ENCODE peak calls at places on chromosomes 7 and 10, in eight cellular contexts. W, J, K, B, N, O, A and P are unnamed samples.

GRCh38 chr7:131381069-131381838 is 53.6 kb downstream of the MKLN1 start:
- DNase-seq in A (no peak), N (no peak), O (no peak), B (no peak), W (no peak), J (peak; percentile 64), K (no peak), P (no peak)

GRCh38 chr10:132237871-132238270 is 51.1 kb downstream of the DPYSL4 start:
- DNase-seq in O (no peak), K (peak; percentile 10), N (peak; percentile 42), B (no peak), W (no peak), A (no peak), J (no peak), P (no peak)

GRCh38 chr10:66931949-66932343 is 6.1 kb downstream of the LRRTM3 start:
- DNase-seq in N (no peak), W (no peak), A (no peak), B (no peak), J (no peak), K (no peak), O (no peak), P (no peak)

GRCh38 chr7:132455306-132455705 is 121.0 kb downstream of the PLXNA4 start:
- DNase-seq in O (no peak), B (no peak), A (no peak), W (no peak), K (no peak), N (no peak), J (no peak), P (no peak)

GRCh38 chr7:7331523-7331922 is 149.2 kb downstream of the C1GALT1 start:
- DNase-seq in K (no peak), O (no peak), A (no peak), J (no peak), W (no peak), B (no peak), N (no peak), P (no peak)

GRCh38 chr10:78314651-78315050 is 281.0 kb downstream of the RPS24 start:
- DNase-seq in K (no peak), A (no peak), W (no peak), O (no peak), B (no peak), N (no peak), J (no peak), P (no peak)

GRCh38 chr7:37947840-37948198 is 27.4 kb downstream of the EPDR1 start:
- DNase-seq in O (no peak), A (no peak), J (no peak), W (no peak), B (no peak), K (no peak), N (no peak), P (no peak)

GRCh38 chr7:120792091-120792860 is 65.7 kb downstream of the TSPAN12 start:
- DNase-seq in K (peak; percentile 79), J (peak; percentile 39), N (peak; percentile 74), B (peak; percentile 72), A (peak; percentile 90), W (peak; percentile 77), O (peak; percentile 71), P (peak; percentile 77)

GRCh38 chr10:6023661-6024333 is 38.4 kb downstream of the IL2RA start:
- DNase-seq in N (no peak), W (no peak), K (no peak), O (no peak), B (no peak), A (no peak), J (no peak), P (no peak)

GRCh38 chr7:105876091-105876963 is at the start of gene ATXN7L1:
- DNase-seq in N (peak; percentile 97), O (peak; percentile 97), A (peak; percentile 97), J (peak; percentile 92), W (peak; percentile 98), B (peak; percentile 98), K (peak; percentile 94), P (peak; percentile 97)
- H3K4me3 ChIP-seq in N (peak within 1 kb of the TSS; percentile 84), O (peak within 1 kb of the TSS; percentile 26), A (peak within 1 kb of the TSS; percentile 59), J (peak within 1 kb of the TSS; percentile 85), W (peak within 1 kb of the TSS; percentile 71), B (peak within 1 kb of the TSS; percentile 77), K (peak within 1 kb of the TSS; percentile 82), P (peak within 1 kb of the TSS; percentile 95)

GRCh38 chr10:105274671-105275070 is 633.6 kb downstream of the SORCS3 start:
- DNase-seq in N (no peak), J (no peak), W (no peak), O (no peak), A (no peak), K (no peak), B (no peak), P (no peak)
- TF ChIP-seq CTCF in N (no peak), J (no peak), W (no peak), O (no peak), A (no peak), K (no peak), B (no peak), P (no peak)

GRCh38 chr10:103658049-103658577 is 164.6 kb downstream of the NEURL1 start:
- DNase-seq in B (no peak), W (no peak), J (no peak), K (no peak), O (no peak), N (no peak), A (no peak), P (no peak)

GRCh38 chr10:103659674-103660363 is 166.3 kb downstream of the NEURL1 start:
- DNase-seq in O (peak; percentile 88), N (no peak), A (peak; percentile 63), K (peak; percentile 49), W (peak; percentile 92), B (peak; percentile 52), J (peak; percentile 85), P (no peak)

GRCh38 chr10:103654925-103655324 is 161.4 kb downstream of the NEURL1 start:
- DNase-seq in A (no peak), K (no peak), W (no peak), N (no peak), O (no peak), J (no peak), B (no peak), P (no peak)

GRCh38 chr10:103660364-103661197 is 167.1 kb downstream of the NEURL1 start:
- DNase-seq in A (peak; percentile 67), K (peak; percentile 47), O (peak; percentile 50), W (peak; percentile 78), N (peak; percentile 72), B (peak; percentile 22), J (no peak), P (no peak)

GRCh38 chr10:103657061-103657591 is 163.6 kb downstream of the NEURL1 start:
- DNase-seq in A (no peak), B (no peak), W (no peak), O (no peak), N (no peak), J (no peak), K (no peak), P (no peak)
- H3K4me1 ChIP-seq in A (peaks cover 2% of the 10 kb centered on the region), B (no peaks in the 10 kb centered on the region), W (peaks cover 40% of the 10 kb centered on the region), O (peaks cover 47% of the 10 kb centered on the region), N (peaks cover 34% of the 10 kb centered on the region), J (peaks cover 25% of the 10 kb centered on the region), K (peaks cover 58% of the 10 kb centered on the region), P (peaks cover 15% of the 10 kb centered on the region)

GRCh38 chr7:127348247-127348631 is 44.3 kb downstream of the ZNF800 start:
- DNase-seq in A (no peak), J (no peak), B (no peak), W (no peak), K (no peak), O (no peak), N (no peak), P (no peak)
- H3K4me3 ChIP-seq in A (no peak overlapping the region), J (peak overlapping the region; percentile 52), B (peak overlapping the region; percentile 63), W (no peak overlapping the region), K (peak overlapping the region; percentile 38), O (no peak overlapping the region), N (peak overlapping the region; percentile 58), P (peak overlapping the region; percentile 31)

DNA sequence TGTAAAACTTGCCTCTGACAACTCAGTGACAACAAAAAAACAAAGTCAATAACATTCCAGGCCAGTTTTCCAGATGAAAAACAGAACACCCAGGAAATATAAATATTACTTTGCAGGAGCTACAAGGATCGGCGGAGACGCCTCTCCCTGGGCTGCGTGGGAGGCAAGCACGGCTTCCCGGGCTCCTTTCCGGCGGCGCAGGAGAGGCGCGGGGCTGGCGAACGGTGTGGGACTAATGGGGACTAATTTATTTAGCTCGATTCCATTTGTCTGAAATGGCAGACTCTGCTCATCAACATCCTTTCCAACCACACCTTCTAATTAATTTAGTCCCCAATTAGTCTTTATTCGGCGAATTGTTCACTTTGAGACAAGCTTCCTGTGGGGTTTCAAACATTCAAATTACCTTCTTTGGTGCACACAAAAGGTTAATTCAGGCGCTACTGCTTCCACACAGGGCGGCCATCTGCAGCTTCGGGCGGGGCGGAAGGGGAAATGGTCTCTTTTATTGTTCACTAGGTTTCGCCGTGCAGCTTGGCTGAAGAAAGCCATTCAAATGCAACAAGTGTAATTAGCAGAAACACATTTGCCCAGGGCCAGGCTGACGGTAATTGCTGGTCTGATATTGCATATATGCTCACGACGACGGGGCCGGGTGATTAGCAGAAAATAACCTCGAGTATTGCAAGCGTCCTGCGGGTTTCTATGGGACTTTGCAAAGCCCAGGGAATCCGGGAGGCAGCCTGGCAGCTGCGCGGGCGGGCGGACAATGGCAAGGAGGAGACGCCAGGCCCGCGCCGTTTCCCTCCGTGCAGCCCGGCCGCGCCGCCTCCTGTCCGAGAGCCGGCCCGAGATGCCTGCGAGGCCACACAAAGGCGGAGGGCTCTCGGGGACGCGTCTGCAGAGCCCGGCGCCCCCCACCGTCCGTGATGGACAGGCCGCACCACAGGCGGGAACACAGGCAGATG is 270.1 kb downstream of the PTPRN2 start:
- DNase-seq in N (no peak), B (no peak), K (no peak), A (no peak), J (no peak), O (no peak), W (no peak), P (no peak)
- TF ChIP-seq CTCF in N (no peak), B (no peak), K (no peak), A (no peak), J (no peak), O (no peak), W (no peak), P (no peak)

GRCh38 chr10:11208908-11209809 is 191.5 kb downstream of the CELF2 start:
- DNase-seq in O (no peak), K (no peak), J (no peak), A (no peak), B (peak; percentile 6), W (no peak), N (no peak), P (no peak)
- H3K4me1 ChIP-seq in O (peaks cover 15% of the 10 kb centered on the region), K (peaks cover 85% of the 10 kb centered on the region), J (no peaks in the 10 kb centered on the region), A (peaks cover 9% of the 10 kb centered on the region), B (peaks cover 36% of the 10 kb centered on the region), W (peaks cover 28% of the 10 kb centered on the region), N (peaks cover 39% of the 10 kb centered on the region), P (no peaks in the 10 kb centered on the region)